ENCODE peak calls at places on chromosomes 12 and 14, in nine cellular contexts. R, P, V, C, Y, A, Z, D and B are unnamed samples.

GRCh38 chr12:1532796-1533195 is 61.6 kb downstream of the FBXL14 start:
- DNase-seq in Y (no peak), R (no peak), A (no peak), D (no peak), Z (no peak), V (no peak), C (no peak), P (no peak), B (peak; percentile 34)

GRCh38 chr14:103735815-103736545 is 20.4 kb downstream of the ZFYVE21 start:
- DNase-seq in A (no peak), D (no peak), R (no peak), Z (no peak), P (no peak), V (no peak), C (peak; percentile 19), Y (no peak), B (no peak)

GRCh38 chr12:42296503-42297109 is 29.3 kb downstream of the ZCRB1 start:
- DNase-seq in Y (no peak), R (peak; percentile 24), V (peak; percentile 14), D (no peak), C (peak; percentile 49), Z (no peak), A (no peak), P (no peak), B (no peak)

GRCh38 chr12:50825372-50825838 is 17.3 kb upstream of the TMPRSS12 start:
- DNase-seq in C (peak; percentile 76), Z (no peak), A (peak; percentile 52), P (peak; percentile 31), V (peak; percentile 89), D (peak; percentile 19), Y (peak; percentile 70), R (no peak), B (peak; percentile 81)

GRCh38 chr12:119208626-119209061 is 29.9 kb downstream of the HSPB8 start:
- DNase-seq in A (peak; percentile 36), Z (no peak), Y (no peak), V (peak; percentile 70), P (no peak), R (no peak), D (no peak), C (peak; percentile 4), B (peak; percentile 74)

GRCh38 chr14:49875640-49876198 is 17.2 kb upstream of the ARF6 start:
- DNase-seq in P (no peak), V (no peak), C (no peak), D (no peak), A (no peak), Z (no peak), R (no peak), Y (no peak), B (no peak)

GRCh38 chr14:57182760-57183503 is 85.8 kb downstream of the EXOC5 start:
- DNase-seq in R (no peak), D (peak; percentile 42), Y (no peak), A (peak; percentile 28), V (peak; percentile 63), C (peak; percentile 67), P (peak; percentile 86), Z (no peak), B (no peak)

GRCh38 chr14:99395904-99396530 is 84.6 kb downstream of the SETD3 start:
- DNase-seq in Z (peak; percentile 63), R (no peak), C (peak; percentile 83), D (peak; percentile 66), P (peak; percentile 100), Y (no peak), A (no peak), V (peak; percentile 36), B (peak; percentile 33)

GRCh38 chr14:94269156-94269555 is 23.9 kb downstream of the SERPINA10 start:
- DNase-seq in C (no peak), P (no peak), Y (no peak), R (no peak), Z (no peak), V (no peak), D (no peak), A (no peak), B (no peak)

GRCh38 chr12:123941485-123942276 is 30.9 kb downstream of the CCDC92 start:
- DNase-seq in V (no peak), A (no peak), R (no peak), D (no peak), C (no peak), Y (no peak), Z (no peak), P (no peak), B (peak; percentile 6)

GRCh38 chr14:63952933-63953437 is 100.2 kb downstream of the SYNE2 start:
- DNase-seq in C (no peak), Z (no peak), P (no peak), A (no peak), D (no peak), Y (no peak), R (no peak), V (no peak), B (peak; percentile 59)

GRCh38 chr14:42884100-42884499 is 1277.4 kb downstream of the LRFN5 start:
- DNase-seq in A (no peak), C (peak; percentile 66), Y (no peak), V (peak; percentile 72), R (no peak), Z (no peak), D (no peak), P (peak; percentile 13), B (no peak)

GRCh38 chr12:118055144-118055557 is 5.8 kb downstream of the WSB2 start:
- DNase-seq in P (no peak), D (no peak), R (peak; percentile 76), C (peak; percentile 78), Z (peak; percentile 77), V (no peak), A (peak; percentile 21), Y (peak; percentile 46), B (no peak)

GRCh38 chr12:53600490-53601295 is 25.5 kb downstream of the ATF7 start:
- DNase-seq in Y (no peak), P (no peak), C (no peak), D (no peak), A (no peak), Z (no peak), R (no peak), V (no peak), B (no peak)

GRCh38 chr14:101235042-101235871 is 326.0 kb upstream of the DIO3 start:
- DNase-seq in C (peak; percentile 78), R (peak; percentile 66), A (peak; percentile 78), V (peak; percentile 51), P (peak; percentile 35), Y (no peak), D (peak; percentile 40), Z (peak; percentile 58), B (peak; percentile 17)

GRCh38 chr14:54815016-54815415 is 87.6 kb downstream of the GCH1 start:
- DNase-seq in C (peak; percentile 77), Z (no peak), A (no peak), R (no peak), V (no peak), Y (no peak), D (no peak), P (no peak), B (peak; percentile 70)

GRCh38 chr12:119239040-119239439 is 60.3 kb downstream of the HSPB8 start:
- DNase-seq in A (no peak), Y (no peak), D (no peak), C (no peak), P (no peak), V (no peak), Z (no peak), R (no peak), B (no peak)

GRCh38 chr14:35122696-35123387 is 490 bp downstream of the PRORP start:
- DNase-seq in P (peak; percentile 87), V (peak; percentile 78), R (no peak), D (no peak), C (peak; percentile 41), Z (peak; percentile 25), A (no peak), Y (peak; percentile 42), B (peak; percentile 54)

GRCh38 chr12:26948309-26948708 is 10.0 kb downstream of the FGFR1OP2 start:
- DNase-seq in A (no peak), Z (no peak), C (no peak), Y (no peak), D (no peak), V (no peak), P (no peak), R (no peak), B (no peak)

GRCh38 chr14:35365130-35366047 is 39.2 kb downstream of the NFKBIA start:
- DNase-seq in C (peak; percentile 84), Z (peak; percentile 87), D (no peak), V (peak; percentile 89), R (no peak), A (no peak), P (no peak), Y (no peak), B (peak; percentile 83)